ENCODE peak calls at places on chromosome 20, in eight cellular contexts. H is fibroblast of mammary gland, V is endodermal cell, N is astrocyte of the spinal cord, S is kidney, I is lower leg skin, K is IMR-90, G is cardiac muscle cell. U is an unnamed sample.

GRCh38 chr20:35312348-35312747 is 20.1 kb upstream of the FAM83C start:
- DNase-seq in G (no peak), H (peak), I (no peak), S (no peak), K (peak), N (peak), V (no peak), U (no peak)

GRCh38 chr20:53778041-53778516 is 184.4 kb upstream of the ZNF217 start:
- DNase-seq in N (no peak), V (no peak), K (no peak), I (peak), S (no peak), G (no peak), H (no peak), U (no peak)

GRCh38 chr20:56245761-56246160 is 2.8 kb upstream of the MC3R start:
- DNase-seq in V (no peak), H (peak), I (no peak), G (no peak), S (no peak), N (peak), K (no peak), U (no peak)

GRCh38 chr20:584375-585301 is 25.5 kb downstream of the TCF15 start:
- DNase-seq in H (peak), K (no peak), N (no peak), V (no peak), I (no peak), S (no peak), G (peak), U (no peak)

GRCh38 chr20:16257813-16258430 is 315.3 kb downstream of the KIF16B start:
- DNase-seq in I (no peak), G (no peak), S (no peak), K (no peak), V (peak), H (no peak), N (no peak), U (no peak)

GRCh38 chr20:53883098-53883762 is 187.2 kb downstream of the BCAS1 start:
- DNase-seq in I (no peak), S (no peak), K (peak), G (no peak), N (peak), V (no peak), H (peak), U (no peak)

GRCh38 chr20:1278993-1279392 is 12.9 kb downstream of the SNPH start:
- DNase-seq in K (no peak), V (no peak), H (no peak), N (no peak), G (no peak), I (no peak), S (no peak), U (no peak)

GRCh38 chr20:20711413-20711812 is 1.0 kb downstream of the RALGAPA2 start:
- DNase-seq in K (no peak), H (no peak), V (peak), N (no peak), G (no peak), I (no peak), S (no peak), U (no peak)

GRCh38 chr20:34525709-34526416 is 9.6 kb downstream of the DYNLRB1 start:
- DNase-seq in N (peak), I (peak), G (no peak), K (peak), V (no peak), H (peak), S (peak), U (no peak)

GRCh38 chr20:51600016-51600420 is 57.5 kb upstream of the NFATC2 start:
- DNase-seq in K (no peak), G (peak), V (no peak), H (no peak), N (no peak), I (no peak), S (no peak), U (no peak)

GRCh38 chr20:45993197-45993951 is 15.3 kb upstream of the MMP9 start:
- DNase-seq in G (peak), S (peak), N (no peak), V (peak), K (peak), I (peak), H (peak), U (peak)

GRCh38 chr20:40197744-40198143 is 491.3 kb downstream of the MAFB start:
- DNase-seq in V (peak), N (peak), K (no peak), G (no peak), H (no peak), I (no peak), S (no peak), U (no peak)

GRCh38 chr20:4519530-4519929 is 202.2 kb upstream of the PRND start:
- DNase-seq in I (no peak), K (no peak), H (peak), V (peak), N (no peak), S (no peak), G (peak), U (no peak)

GRCh38 chr20:8394308-8394945 is 262.4 kb downstream of the PLCB1 start:
- DNase-seq in K (peak), G (no peak), I (no peak), H (peak), S (no peak), N (peak), V (no peak), U (no peak)

GRCh38 chr20:46311039-46311650 is 2.8 kb upstream of the CDH22 start:
- DNase-seq in I (no peak), H (no peak), G (no peak), V (no peak), N (no peak), K (no peak), S (no peak), U (no peak)

GRCh38 chr20:19850190-19850533 is 92.1 kb downstream of the RIN2 start:
- DNase-seq in S (no peak), V (no peak), K (no peak), I (no peak), G (peak), H (no peak), N (no peak), U (no peak)

GRCh38 chr20:23314714-23315498 is 35.7 kb upstream of the NXT1 start:
- DNase-seq in I (peak), N (peak), G (no peak), H (no peak), V (no peak), S (no peak), K (no peak), U (no peak)

GRCh38 chr20:5316188-5317158 is at the start of gene PROKR2:
- DNase-seq in G (peak), K (no peak), V (peak), H (no peak), I (no peak), S (no peak), N (no peak), U (peak)

GRCh38 chr20:38270869-38271608 is 10.5 kb upstream of the KIAA1755 start:
- DNase-seq in V (no peak), K (peak), N (peak), S (peak), H (peak), I (no peak), G (no peak), U (peak)

GRCh38 chr20:16984481-16984880 is 236.3 kb downstream of the OTOR start:
- DNase-seq in G (no peak), H (no peak), V (no peak), N (no peak), I (no peak), K (no peak), S (no peak), U (no peak)

GRCh38 chr20:4946585-4947378 is 54.5 kb downstream of the SLC23A2 start:
- DNase-seq in H (no peak), G (no peak), I (no peak), K (no peak), N (no peak), S (no peak), V (no peak), U (no peak)

GRCh38 chr20:23397961-23398360 is 23.3 kb downstream of the NAPB start:
- DNase-seq in K (peak), N (peak), V (no peak), H (peak), G (no peak), I (no peak), S (no peak), U (no peak)

GRCh38 chr20:13786143-13786828 is 1.5 kb downstream of the NDUFAF5 start:
- DNase-seq in G (no peak), K (no peak), N (no peak), V (no peak), I (no peak), S (no peak), H (no peak), U (no peak)

GRCh38 chr20:54132612-54133433 is 41.0 kb downstream of the CYP24A1 start:
- DNase-seq in K (peak), G (peak), V (peak), S (no peak), H (peak), N (peak), I (peak), U (no peak)

GRCh38 chr20:24698189-24698588 is 228.8 kb downstream of the SYNDIG1 start:
- DNase-seq in K (no peak), G (no peak), V (peak), I (peak), S (no peak), H (no peak), N (no peak), U (no peak)

GRCh38 chr20:48194578-48194977 is 409.3 kb upstream of the SULF2 start:
- DNase-seq in G (no peak), I (no peak), H (no peak), K (no peak), N (no peak), V (no peak), S (no peak), U (no peak)

GRCh38 chr20:63246490-63247284 is 7.6 kb downstream of the NKAIN4 start:
- DNase-seq in I (no peak), V (peak), H (no peak), G (peak), S (peak), K (no peak), N (no peak), U (no peak)
- TF ChIP-seq CTCF in I (no peak), V (no peak), H (no peak), G (no peak), S (no peak), K (no peak), N (no peak), U (no peak)

DNA sequence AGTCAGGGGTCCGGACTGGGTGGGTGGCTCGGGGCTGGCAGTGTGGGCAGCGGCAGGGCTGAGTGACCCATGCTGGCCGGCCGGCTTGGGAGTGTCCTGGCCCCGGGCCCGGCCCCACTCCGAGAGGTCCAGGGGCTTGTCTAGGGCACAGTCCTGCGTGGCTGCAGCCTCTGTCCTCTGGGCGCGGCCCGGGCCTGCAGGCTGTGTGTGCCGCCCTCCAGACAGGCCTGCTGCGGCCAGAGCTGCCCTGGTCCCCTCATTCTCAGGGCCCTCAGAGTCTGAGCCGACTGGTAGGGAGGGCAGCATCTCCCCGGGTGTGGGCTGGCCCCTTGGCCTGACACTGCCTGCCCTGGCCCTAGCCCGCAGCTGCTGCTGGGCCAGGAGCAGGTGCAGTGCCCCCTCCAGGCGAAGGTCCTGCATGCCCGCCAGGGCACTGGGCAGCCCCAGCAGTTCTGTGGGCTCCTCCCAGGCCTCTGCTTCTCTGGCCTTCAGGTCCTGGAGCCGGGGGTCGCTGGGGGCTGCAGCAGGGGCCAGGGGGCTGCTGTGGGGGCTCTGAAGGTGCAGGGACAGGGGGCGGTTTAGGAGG is 6.9 kb upstream of the CABLES2 start:
- DNase-seq in H (no peak), V (peak), G (no peak), N (no peak), S (no peak), K (no peak), I (no peak), U (no peak)
- TF ChIP-seq CTCF in H (no peak), V (peak), G (peak), N (peak), S (no peak), K (peak), I (no peak), U (peak)

DNA sequence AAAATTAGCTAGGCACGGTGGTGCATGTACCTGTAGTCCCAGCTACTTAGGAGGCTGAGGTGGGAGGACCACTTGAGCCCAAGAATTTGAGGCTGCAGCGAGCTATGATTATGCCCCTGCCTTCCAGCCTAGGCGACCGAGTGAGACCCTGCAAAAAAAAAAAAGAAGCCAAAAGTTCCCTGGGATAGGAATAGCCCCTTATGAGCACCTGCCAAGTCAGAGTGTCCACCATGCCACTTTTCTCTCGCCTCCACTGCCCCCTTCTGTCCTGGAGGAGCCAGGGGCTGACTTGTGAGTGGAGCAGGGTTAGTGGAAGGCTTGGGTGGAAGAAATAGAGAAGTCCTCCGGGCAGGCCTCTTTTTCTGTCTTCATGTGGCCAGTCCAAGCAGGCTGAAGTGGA is 12.1 kb upstream of the DDX27 start:
- DNase-seq in V (peak), K (no peak), S (no peak), I (no peak), G (no peak), H (no peak), N (no peak), U (peak)
- TF ChIP-seq CTCF in V (peak), K (no peak), S (no peak), I (no peak), G (no peak), H (peak), N (peak), U (peak)

DNA sequence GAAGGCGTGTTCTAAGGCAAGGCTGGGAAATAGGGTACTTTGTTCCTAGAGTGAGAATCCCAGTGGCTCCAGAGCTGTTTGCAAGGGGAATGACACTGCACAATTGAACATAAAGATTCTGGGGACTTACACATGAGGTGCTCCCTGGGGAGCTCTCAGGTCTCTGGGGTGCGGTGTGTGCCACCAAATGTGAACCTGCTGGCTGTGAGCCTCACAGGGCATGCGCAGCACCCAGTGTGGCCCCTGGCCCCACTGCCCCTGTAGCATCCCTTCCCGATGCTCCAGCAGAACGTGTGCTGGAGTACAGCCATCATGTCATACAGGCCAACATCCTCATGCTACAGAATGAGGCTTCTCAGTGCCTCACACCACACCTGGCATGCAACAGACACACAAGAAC is 68.2 kb downstream of the TOX2 start:
- DNase-seq in H (no peak), S (no peak), I (no peak), G (no peak), K (no peak), V (no peak), N (no peak), U (no peak)
- TF ChIP-seq CTCF in H (no peak), S (no peak), I (no peak), G (no peak), K (no peak), V (no peak), N (no peak), U (no peak)

GRCh38 chr20:50198211-50198666 is 7.6 kb downstream of the CEBPB start:
- DNase-seq in G (no peak), K (no peak), H (no peak), V (no peak), I (no peak), S (no peak), N (no peak), U (no peak)

GRCh38 chr20:50198716-50199115 is 8.1 kb downstream of the CEBPB start:
- DNase-seq in K (no peak), N (no peak), G (no peak), V (no peak), H (no peak), I (no peak), S (no peak), U (no peak)

GRCh38 chr20:50202677-50203076 is 12.0 kb downstream of the CEBPB start:
- DNase-seq in G (no peak), V (no peak), S (no peak), K (no peak), N (no peak), H (no peak), I (no peak), U (no peak)

GRCh38 chr20:50199703-50200102 is 9.1 kb downstream of the CEBPB start:
- DNase-seq in S (no peak), H (no peak), N (no peak), V (peak), G (no peak), I (no peak), K (no peak), U (no peak)

DNA sequence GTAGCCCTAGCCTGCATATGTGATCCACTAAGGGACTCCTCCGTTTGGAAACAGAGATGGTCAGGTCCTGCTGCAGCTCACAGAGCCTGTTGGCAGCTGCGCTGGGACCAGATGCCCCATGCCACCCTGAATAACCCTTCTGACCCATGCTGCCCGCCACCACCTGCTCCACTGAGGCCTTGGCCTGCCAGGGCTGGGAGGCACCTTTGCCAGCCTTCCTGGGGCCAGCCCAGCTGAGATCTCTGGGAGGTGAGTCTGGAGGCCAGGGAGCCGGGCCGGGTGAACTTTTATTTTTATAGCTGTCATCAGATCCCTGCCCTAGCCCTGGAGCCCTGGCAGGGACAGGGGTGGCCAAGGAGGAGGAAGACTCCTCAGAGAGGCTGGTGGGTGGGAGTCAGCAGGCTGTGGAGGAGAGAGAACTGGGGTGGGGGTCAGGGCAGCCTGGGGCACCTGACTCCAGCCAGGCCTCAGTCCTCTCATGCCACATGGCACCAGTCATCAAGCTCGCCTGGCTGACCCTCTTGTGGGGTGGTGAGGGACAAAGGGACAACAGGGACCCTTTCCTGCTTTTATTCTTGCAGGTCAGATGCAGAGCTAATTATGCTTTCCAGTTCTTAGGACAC is 10.0 kb downstream of the CEBPB start:
- DNase-seq in H (no peak), I (no peak), G (no peak), S (no peak), K (no peak), V (peak), N (no peak), U (no peak)
- TF ChIP-seq CTCF in H (no peak), I (no peak), G (no peak), S (no peak), K (no peak), V (no peak), N (no peak), U (no peak)

GRCh38 chr20:61874421-61875068 is 191.1 kb downstream of the TAF4 start:
- DNase-seq in I (no peak), N (peak), H (peak), G (peak), S (no peak), V (peak), K (peak), U (no peak)

GRCh38 chr20:61875221-61875885 is 190.3 kb downstream of the TAF4 start:
- DNase-seq in H (no peak), V (peak), K (no peak), N (no peak), G (peak), I (no peak), S (no peak), U (no peak)

GRCh38 chr20:61877331-61877730 is 188.3 kb downstream of the TAF4 start:
- DNase-seq in S (no peak), I (no peak), H (no peak), N (no peak), K (no peak), G (no peak), V (no peak), U (no peak)

GRCh38 chr20:61876931-61877330 is 188.8 kb downstream of the TAF4 start:
- DNase-seq in N (no peak), V (no peak), I (no peak), H (no peak), K (no peak), S (no peak), G (no peak), U (no peak)

DNA sequence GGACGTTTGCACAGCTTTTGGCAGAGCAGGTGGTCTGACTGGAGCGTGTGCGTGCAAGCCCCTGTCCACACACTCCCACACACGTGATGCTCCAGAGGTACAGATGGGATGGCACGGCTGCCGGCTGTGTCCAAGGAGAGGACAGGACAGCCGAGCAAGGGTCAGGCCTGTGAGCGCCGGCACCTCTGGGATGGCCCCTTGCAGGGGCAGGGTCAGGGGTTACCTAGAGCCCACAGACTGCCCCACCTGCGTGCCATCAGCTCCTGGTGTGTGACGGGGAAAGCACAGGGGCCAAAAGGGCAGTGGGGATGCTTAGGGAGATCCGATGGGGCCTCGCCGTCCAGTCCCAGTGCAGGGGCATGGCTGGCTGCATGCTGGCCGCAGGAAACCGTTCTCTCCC is 189.7 kb downstream of the TAF4 start:
- DNase-seq in H (no peak), V (no peak), G (no peak), I (no peak), N (no peak), S (no peak), K (no peak), U (no peak)
- TF ChIP-seq CTCF in H (no peak), V (no peak), G (no peak), I (no peak), N (no peak), S (no peak), K (no peak), U (no peak)

GRCh38 chr20:63520939-63521601 is 505 bp downstream of the PPDPF start:
- DNase-seq in K (peak), G (peak), V (peak), I (peak), N (peak), S (peak), H (peak), U (no peak)
- TF ChIP-seq CTCF in K (no peak), G (peak), V (no peak), I (no peak), N (no peak), S (no peak), H (no peak), U (peak)

DNA sequence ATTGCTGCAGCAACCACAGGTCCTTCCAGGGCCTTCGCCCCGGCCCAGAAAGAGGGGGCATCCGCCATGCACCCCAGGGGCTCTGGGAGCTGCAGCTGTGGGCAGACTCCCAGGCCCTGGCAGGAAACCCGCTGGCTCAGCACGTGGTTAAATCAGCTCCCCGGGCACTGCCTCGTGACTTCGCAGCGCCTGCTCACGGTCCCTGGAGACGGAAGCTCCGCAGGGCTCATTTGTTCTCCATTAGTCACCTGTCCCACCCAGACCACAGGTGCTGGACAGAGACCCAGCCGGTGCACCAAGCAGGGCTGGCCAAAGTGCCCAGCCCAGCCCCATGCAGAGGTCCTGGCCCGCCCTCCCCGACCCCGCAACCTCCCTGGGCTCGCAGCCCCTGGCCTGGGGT is 14.7 kb downstream of the KCNQ2 start:
- DNase-seq in H (peak), I (peak), N (no peak), V (no peak), K (no peak), G (no peak), S (no peak), U (no peak)
- TF ChIP-seq CTCF in H (no peak), I (no peak), N (no peak), V (no peak), K (no peak), G (no peak), S (no peak), U (no peak)

GRCh38 chr20:2671977-2672376 is 8.0 kb upstream of the IDH3B start:
- DNase-seq in S (no peak), V (peak), N (no peak), G (no peak), K (no peak), I (no peak), H (no peak), U (no peak)
- TF ChIP-seq CTCF in S (no peak), V (peak), N (peak), G (peak), K (peak), I (no peak), H (peak), U (peak)

U was measured in chondrocyte.